ENCODE peak calls at places on chromosomes 5 and 9, in ten cellular contexts. One of them, this sample, is unnamed.

GRCh38 chr9:75464726-75465125 is 376.4 kb downstream of the OSTF1 start:
- DNase-seq in ascending aorta: no peak
- DNase-seq in uterus: no peak
- DNase-seq in sigmoid colon: no peak
- DNase-seq in body of pancreas: no peak
- DNase-seq in mammary epithelial cell: no peak
- DNase-seq in tibial artery: no peak
- DNase-seq in H9: no peak
- DNase-seq in SK-N-SH: no peak
- DNase-seq in astrocyte: no peak
- DNase-seq in this sample: no peak

GRCh38 chr5:111530298-111530740 is 18.0 kb upstream of the STARD4 start:
- DNase-seq in body of pancreas: peak
- DNase-seq in tibial artery: peak
- DNase-seq in ascending aorta: peak
- DNase-seq in astrocyte: peak
- DNase-seq in SK-N-SH: no peak
- DNase-seq in sigmoid colon: peak
- DNase-seq in H9: peak
- DNase-seq in uterus: peak
- DNase-seq in mammary epithelial cell: peak
- DNase-seq in this sample: no peak

GRCh38 chr5:57774439-57774838 is 291.8 kb upstream of the ACTBL2 start:
- DNase-seq in body of pancreas: no peak
- DNase-seq in H9: no peak
- DNase-seq in ascending aorta: no peak
- DNase-seq in uterus: no peak
- DNase-seq in astrocyte: no peak
- DNase-seq in tibial artery: no peak
- DNase-seq in SK-N-SH: no peak
- DNase-seq in sigmoid colon: no peak
- DNase-seq in mammary epithelial cell: no peak
- DNase-seq in this sample: no peak

GRCh38 chr5:162324356-162324755 is 256.8 kb downstream of the GABRG2 start:
- DNase-seq in ascending aorta: no peak
- DNase-seq in body of pancreas: no peak
- DNase-seq in SK-N-SH: no peak
- DNase-seq in H9: no peak
- DNase-seq in uterus: no peak
- DNase-seq in sigmoid colon: no peak
- DNase-seq in mammary epithelial cell: no peak
- DNase-seq in astrocyte: no peak
- DNase-seq in tibial artery: no peak
- DNase-seq in this sample: no peak

GRCh38 chr9:98706651-98707103 is 2.1 kb downstream of the GABBR2 start:
- DNase-seq in body of pancreas: peak
- DNase-seq in uterus: no peak
- DNase-seq in mammary epithelial cell: no peak
- DNase-seq in astrocyte: peak
- DNase-seq in ascending aorta: no peak
- DNase-seq in tibial artery: no peak
- DNase-seq in H9: no peak
- DNase-seq in sigmoid colon: no peak
- DNase-seq in SK-N-SH: no peak
- DNase-seq in this sample: no peak

GRCh38 chr9:37921546-37922300 is 17.8 kb upstream of the SLC25A51 start:
- DNase-seq in ascending aorta: no peak
- DNase-seq in H9: no peak
- DNase-seq in mammary epithelial cell: peak
- DNase-seq in sigmoid colon: peak
- DNase-seq in astrocyte: peak
- DNase-seq in tibial artery: peak
- DNase-seq in body of pancreas: no peak
- DNase-seq in SK-N-SH: no peak
- DNase-seq in uterus: peak
- DNase-seq in this sample: no peak

GRCh38 chr9:133842721-133843227 is 104.6 kb upstream of the SARDH start:
- DNase-seq in mammary epithelial cell: no peak
- DNase-seq in H9: no peak
- DNase-seq in tibial artery: no peak
- DNase-seq in ascending aorta: no peak
- DNase-seq in sigmoid colon: no peak
- DNase-seq in uterus: no peak
- DNase-seq in SK-N-SH: no peak
- DNase-seq in body of pancreas: peak
- DNase-seq in astrocyte: no peak
- DNase-seq in this sample: no peak

GRCh38 chr5:171801839-171802238 is 16.2 kb downstream of the SMIM23 start:
- DNase-seq in tibial artery: no peak
- DNase-seq in uterus: no peak
- DNase-seq in ascending aorta: no peak
- DNase-seq in body of pancreas: no peak
- DNase-seq in sigmoid colon: no peak
- DNase-seq in mammary epithelial cell: no peak
- DNase-seq in SK-N-SH: no peak
- DNase-seq in astrocyte: no peak
- DNase-seq in H9: no peak
- DNase-seq in this sample: no peak

GRCh38 chr5:72268753-72269410 is 51.2 kb downstream of the MRPS27 start:
- DNase-seq in sigmoid colon: no peak
- DNase-seq in SK-N-SH: peak
- DNase-seq in tibial artery: peak
- DNase-seq in H9: peak
- DNase-seq in ascending aorta: no peak
- DNase-seq in body of pancreas: peak
- DNase-seq in astrocyte: no peak
- DNase-seq in uterus: peak
- DNase-seq in mammary epithelial cell: peak
- DNase-seq in this sample: peak

GRCh38 chr9:134491856-134492255 is 149.7 kb upstream of the COL5A1 start:
- DNase-seq in SK-N-SH: no peak
- DNase-seq in body of pancreas: no peak
- DNase-seq in tibial artery: no peak
- DNase-seq in ascending aorta: peak
- DNase-seq in astrocyte: no peak
- DNase-seq in sigmoid colon: peak
- DNase-seq in H9: no peak
- DNase-seq in uterus: no peak
- DNase-seq in mammary epithelial cell: no peak
- DNase-seq in this sample: no peak

GRCh38 chr9:124280176-124280691 is 22.5 kb downstream of the NEK6 start:
- DNase-seq in sigmoid colon: no peak
- DNase-seq in uterus: peak
- DNase-seq in body of pancreas: no peak
- DNase-seq in astrocyte: peak
- DNase-seq in SK-N-SH: no peak
- DNase-seq in H9: no peak
- DNase-seq in mammary epithelial cell: no peak
- DNase-seq in tibial artery: peak
- DNase-seq in ascending aorta: peak
- DNase-seq in this sample: no peak

GRCh38 chr5:167057665-167058064 is 1233.8 kb upstream of the WWC1 start:
- DNase-seq in uterus: no peak
- DNase-seq in SK-N-SH: no peak
- DNase-seq in body of pancreas: no peak
- DNase-seq in mammary epithelial cell: no peak
- DNase-seq in ascending aorta: no peak
- DNase-seq in astrocyte: peak
- DNase-seq in sigmoid colon: peak
- DNase-seq in H9: no peak
- DNase-seq in tibial artery: no peak
- DNase-seq in this sample: no peak

GRCh38 chr5:142245776-142246175 is 79.0 kb downstream of the SPRY4 start:
- DNase-seq in tibial artery: no peak
- DNase-seq in ascending aorta: no peak
- DNase-seq in uterus: no peak
- DNase-seq in mammary epithelial cell: no peak
- DNase-seq in body of pancreas: no peak
- DNase-seq in astrocyte: peak
- DNase-seq in sigmoid colon: no peak
- DNase-seq in H9: no peak
- DNase-seq in SK-N-SH: no peak
- DNase-seq in this sample: peak

GRCh38 chr5:52805614-52806013 is 17.9 kb downstream of the ITGA1 start:
- DNase-seq in body of pancreas: no peak
- DNase-seq in SK-N-SH: no peak
- DNase-seq in mammary epithelial cell: no peak
- DNase-seq in ascending aorta: no peak
- DNase-seq in sigmoid colon: no peak
- DNase-seq in H9: no peak
- DNase-seq in tibial artery: no peak
- DNase-seq in astrocyte: no peak
- DNase-seq in uterus: no peak
- DNase-seq in this sample: no peak

GRCh38 chr9:88230612-88231011 is 92.3 kb upstream of the SPATA31C2 start:
- DNase-seq in ascending aorta: no peak
- DNase-seq in SK-N-SH: no peak
- DNase-seq in mammary epithelial cell: peak
- DNase-seq in uterus: no peak
- DNase-seq in body of pancreas: no peak
- DNase-seq in tibial artery: no peak
- DNase-seq in astrocyte: no peak
- DNase-seq in H9: no peak
- DNase-seq in sigmoid colon: no peak
- DNase-seq in this sample: no peak

GRCh38 chr5:1908931-1909330 is 26.2 kb upstream of the IRX4 start:
- DNase-seq in ascending aorta: no peak
- DNase-seq in tibial artery: peak
- DNase-seq in body of pancreas: no peak
- DNase-seq in sigmoid colon: peak
- DNase-seq in H9: no peak
- DNase-seq in mammary epithelial cell: no peak
- DNase-seq in astrocyte: no peak
- DNase-seq in uterus: no peak
- DNase-seq in SK-N-SH: no peak
- DNase-seq in this sample: no peak

GRCh38 chr9:2229109-2229733 is 214.1 kb downstream of the SMARCA2 start:
- DNase-seq in mammary epithelial cell: peak
- DNase-seq in SK-N-SH: no peak
- DNase-seq in ascending aorta: no peak
- DNase-seq in tibial artery: no peak
- DNase-seq in uterus: no peak
- DNase-seq in astrocyte: no peak
- DNase-seq in body of pancreas: no peak
- DNase-seq in H9: no peak
- DNase-seq in sigmoid colon: no peak
- DNase-seq in this sample: no peak

GRCh38 chr9:10265102-10265708 is 347.6 kb downstream of the PTPRD start:
- DNase-seq in uterus: no peak
- DNase-seq in astrocyte: peak
- DNase-seq in ascending aorta: no peak
- DNase-seq in sigmoid colon: no peak
- DNase-seq in mammary epithelial cell: peak
- DNase-seq in body of pancreas: no peak
- DNase-seq in SK-N-SH: no peak
- DNase-seq in tibial artery: no peak
- DNase-seq in H9: no peak
- DNase-seq in this sample: no peak

GRCh38 chr9:135165756-135166519 is 78.5 kb downstream of the OLFM1 start:
- DNase-seq in mammary epithelial cell: no peak
- DNase-seq in uterus: no peak
- DNase-seq in astrocyte: no peak
- DNase-seq in sigmoid colon: no peak
- DNase-seq in ascending aorta: no peak
- DNase-seq in tibial artery: no peak
- DNase-seq in body of pancreas: no peak
- DNase-seq in SK-N-SH: no peak
- DNase-seq in H9: no peak
- DNase-seq in this sample: no peak

GRCh38 chr5:135248801-135249231 is 150.2 kb downstream of the MACROH2A1 start:
- DNase-seq in tibial artery: no peak
- DNase-seq in ascending aorta: no peak
- DNase-seq in uterus: peak
- DNase-seq in sigmoid colon: peak
- DNase-seq in H9: no peak
- DNase-seq in astrocyte: no peak
- DNase-seq in SK-N-SH: no peak
- DNase-seq in body of pancreas: no peak
- DNase-seq in mammary epithelial cell: no peak
- DNase-seq in this sample: no peak

GRCh38 chr5:6573651-6574101 is 59.2 kb downstream of the NSUN2 start:
- DNase-seq in tibial artery: no peak
- DNase-seq in ascending aorta: peak
- DNase-seq in H9: peak
- DNase-seq in astrocyte: no peak
- DNase-seq in SK-N-SH: peak
- DNase-seq in mammary epithelial cell: no peak
- DNase-seq in sigmoid colon: no peak
- DNase-seq in uterus: no peak
- DNase-seq in body of pancreas: no peak
- DNase-seq in this sample: peak

GRCh38 chr9:105447814-105448812 is at the start of gene FSD1L:
- DNase-seq in tibial artery: peak
- DNase-seq in ascending aorta: peak
- DNase-seq in sigmoid colon: peak
- DNase-seq in H9: peak
- DNase-seq in body of pancreas: peak
- DNase-seq in astrocyte: peak
- DNase-seq in uterus: peak
- DNase-seq in SK-N-SH: peak
- DNase-seq in mammary epithelial cell: peak
- DNase-seq in this sample: peak
- TF ChIP-seq CTCF in tibial artery: no peak
- TF ChIP-seq CTCF in ascending aorta: no peak
- TF ChIP-seq CTCF in sigmoid colon: no peak
- TF ChIP-seq CTCF in H9: no peak
- TF ChIP-seq CTCF in body of pancreas: no peak
- TF ChIP-seq CTCF in astrocyte: no peak
- TF ChIP-seq CTCF in uterus: peak
- TF ChIP-seq CTCF in SK-N-SH: peak
- TF ChIP-seq CTCF in mammary epithelial cell: no peak
- TF ChIP-seq CTCF in this sample: peak

GRCh38 chr5:143376195-143376772 is 27.2 kb downstream of the NR3C1 start:
- DNase-seq in ascending aorta: no peak
- DNase-seq in sigmoid colon: no peak
- DNase-seq in body of pancreas: no peak
- DNase-seq in H9: no peak
- DNase-seq in astrocyte: no peak
- DNase-seq in SK-N-SH: no peak
- DNase-seq in tibial artery: no peak
- DNase-seq in uterus: no peak
- DNase-seq in mammary epithelial cell: no peak
- DNase-seq in this sample: no peak
- H3K27ac ChIP-seq in ascending aorta: no peak
- H3K27ac ChIP-seq in sigmoid colon: no peak
- H3K27ac ChIP-seq in body of pancreas: no peak
- H3K27ac ChIP-seq in H9: no peak
- H3K27ac ChIP-seq in astrocyte: peak
- H3K27ac ChIP-seq in SK-N-SH: peak
- H3K27ac ChIP-seq in tibial artery: no peak
- H3K27ac ChIP-seq in uterus: no peak
- H3K27ac ChIP-seq in mammary epithelial cell: peak
- H3K27ac ChIP-seq in this sample: no peak

GRCh38 chr9:33170464-33171156 is 3.5 kb upstream of the B4GALT1 start:
- DNase-seq in astrocyte: no peak
- DNase-seq in SK-N-SH: peak
- DNase-seq in sigmoid colon: peak
- DNase-seq in uterus: peak
- DNase-seq in mammary epithelial cell: no peak
- DNase-seq in ascending aorta: no peak
- DNase-seq in body of pancreas: peak
- DNase-seq in H9: peak
- DNase-seq in tibial artery: no peak
- DNase-seq in this sample: peak
- TF ChIP-seq CTCF in astrocyte: no peak
- TF ChIP-seq CTCF in SK-N-SH: peak
- TF ChIP-seq CTCF in sigmoid colon: no peak
- TF ChIP-seq CTCF in uterus: peak
- TF ChIP-seq CTCF in mammary epithelial cell: peak
- TF ChIP-seq CTCF in ascending aorta: no peak
- TF ChIP-seq CTCF in body of pancreas: no peak
- TF ChIP-seq CTCF in H9: peak
- TF ChIP-seq CTCF in tibial artery: no peak
- TF ChIP-seq CTCF in this sample: peak

GRCh38 chr5:10678236-10678635 is 82.8 kb downstream of the DAP start:
- DNase-seq in H9: no peak
- DNase-seq in body of pancreas: no peak
- DNase-seq in uterus: no peak
- DNase-seq in mammary epithelial cell: no peak
- DNase-seq in tibial artery: no peak
- DNase-seq in sigmoid colon: no peak
- DNase-seq in astrocyte: peak
- DNase-seq in ascending aorta: no peak
- DNase-seq in SK-N-SH: no peak
- DNase-seq in this sample: no peak
- H3K27ac ChIP-seq in H9: no peak
- H3K27ac ChIP-seq in body of pancreas: no peak
- H3K27ac ChIP-seq in uterus: no peak
- H3K27ac ChIP-seq in mammary epithelial cell: no peak
- H3K27ac ChIP-seq in tibial artery: no peak
- H3K27ac ChIP-seq in sigmoid colon: no peak
- H3K27ac ChIP-seq in astrocyte: no peak
- H3K27ac ChIP-seq in ascending aorta: no peak
- H3K27ac ChIP-seq in SK-N-SH: no peak
- H3K27ac ChIP-seq in this sample: no peak